ENCODE peak calls at places on chromosome 1, in eight cellular contexts. One of them, this sample, is unnamed.

GRCh38 chr1:42209516-42210370 is 45.2 kb upstream of the GUCA2A start:
- DNase-seq in CD8-positive, alpha-beta memory T cell: no peak
- DNase-seq in cardiac muscle cell: no peak
- DNase-seq in GM04503: no peak
- DNase-seq in cardiac fibroblast: no peak
- DNase-seq in GM10248: no peak
- DNase-seq in AG08395: no peak
- DNase-seq in HuH-7: no peak
- DNase-seq in this sample: no peak

GRCh38 chr1:235822685-235823084 is 44.0 kb downstream of the LYST start:
- DNase-seq in CD8-positive, alpha-beta memory T cell: no peak
- DNase-seq in HuH-7: no peak
- DNase-seq in cardiac fibroblast: peak
- DNase-seq in GM10248: no peak
- DNase-seq in AG08395: no peak
- DNase-seq in GM04503: no peak
- DNase-seq in cardiac muscle cell: no peak
- DNase-seq in this sample: no peak

GRCh38 chr1:45892068-45892785 is 88.8 kb downstream of the MAST2 start:
- DNase-seq in cardiac muscle cell: peak
- DNase-seq in GM10248: no peak
- DNase-seq in cardiac fibroblast: peak
- DNase-seq in AG08395: peak
- DNase-seq in HuH-7: no peak
- DNase-seq in CD8-positive, alpha-beta memory T cell: no peak
- DNase-seq in GM04503: peak
- DNase-seq in this sample: no peak

GRCh38 chr1:219676012-219676770 is 63.3 kb upstream of the ZC3H11B start:
- DNase-seq in CD8-positive, alpha-beta memory T cell: no peak
- DNase-seq in GM10248: no peak
- DNase-seq in GM04503: no peak
- DNase-seq in cardiac muscle cell: no peak
- DNase-seq in cardiac fibroblast: peak
- DNase-seq in AG08395: no peak
- DNase-seq in HuH-7: no peak
- DNase-seq in this sample: no peak

GRCh38 chr1:29812397-29813135 is 576.2 kb downstream of the PTPRU start:
- DNase-seq in GM10248: no peak
- DNase-seq in cardiac muscle cell: no peak
- DNase-seq in CD8-positive, alpha-beta memory T cell: no peak
- DNase-seq in cardiac fibroblast: no peak
- DNase-seq in AG08395: no peak
- DNase-seq in HuH-7: no peak
- DNase-seq in GM04503: no peak
- DNase-seq in this sample: no peak

GRCh38 chr1:64878931-64879710 is 87.2 kb downstream of the JAK1 start:
- DNase-seq in GM10248: no peak
- DNase-seq in HuH-7: no peak
- DNase-seq in cardiac fibroblast: peak
- DNase-seq in AG08395: no peak
- DNase-seq in cardiac muscle cell: no peak
- DNase-seq in CD8-positive, alpha-beta memory T cell: no peak
- DNase-seq in GM04503: no peak
- DNase-seq in this sample: no peak

GRCh38 chr1:172955161-172955821 is 95.5 kb downstream of the TNFSF18 start:
- DNase-seq in GM10248: no peak
- DNase-seq in HuH-7: no peak
- DNase-seq in AG08395: peak
- DNase-seq in GM04503: peak
- DNase-seq in CD8-positive, alpha-beta memory T cell: no peak
- DNase-seq in cardiac fibroblast: peak
- DNase-seq in cardiac muscle cell: no peak
- DNase-seq in this sample: no peak

GRCh38 chr1:223259462-223259861 is 104.5 kb downstream of the SUSD4 start:
- DNase-seq in AG08395: no peak
- DNase-seq in cardiac muscle cell: no peak
- DNase-seq in cardiac fibroblast: no peak
- DNase-seq in CD8-positive, alpha-beta memory T cell: no peak
- DNase-seq in GM10248: no peak
- DNase-seq in GM04503: no peak
- DNase-seq in HuH-7: no peak
- DNase-seq in this sample: no peak

GRCh38 chr1:202279806-202280205 is 61.9 kb downstream of the UBE2T start:
- DNase-seq in cardiac fibroblast: peak
- DNase-seq in HuH-7: no peak
- DNase-seq in GM10248: no peak
- DNase-seq in AG08395: peak
- DNase-seq in GM04503: no peak
- DNase-seq in CD8-positive, alpha-beta memory T cell: no peak
- DNase-seq in cardiac muscle cell: no peak
- DNase-seq in this sample: no peak